ENCODE peak calls at places on chromosomes 16 and 17, in seven cellular contexts. J is activated naive CD4-positive, alpha-beta T cell treated with Interleukin-2 at 50 U/mL for 16 hours; V is GM06990; M is GM23338; P is A549; H is HuH-7; G is smooth muscle cell of the brain vasculature. D is an unnamed sample.

GRCh38 chr17:9432867-9433495 is 142.6 kb downstream of the STX8 start:
- DNase-seq in H (no peak), M (no peak), V (no peak), J (no peak), P (no peak), G (no peak), D (no peak)

GRCh38 chr17:55275894-55276804 is 11.4 kb downstream of the HLF start:
- DNase-seq in J (no peak), P (no peak), G (no peak), V (no peak), M (peak; percentile 13), H (no peak), D (no peak)

GRCh38 chr16:26019406-26019805 is 327.6 kb downstream of the HS3ST4 start:
- DNase-seq in H (no peak), G (no peak), J (no peak), P (no peak), V (no peak), M (no peak), D (no peak)

GRCh38 chr17:68512967-68513474 is 791 bp downstream of the PRKAR1A start:
- DNase-seq in M (peak; percentile 65), J (no peak), P (peak; percentile 49), G (no peak), V (no peak), H (no peak), D (no peak)

GRCh38 chr17:64331946-64332493 is 58.6 kb downstream of the PECAM1 start:
- DNase-seq in H (no peak), P (no peak), J (no peak), V (no peak), M (no peak), G (no peak), D (no peak)

GRCh38 chr16:29815032-29815721 is 775 bp upstream of the PAGR1 start:
- DNase-seq in H (no peak), G (no peak), J (peak; percentile 67), M (peak; percentile 71), P (no peak), V (no peak), D (peak; percentile 73)

GRCh38 chr16:75048051-75048450 is 49.2 kb downstream of the ZNRF1 start:
- DNase-seq in J (no peak), V (no peak), M (no peak), G (no peak), H (no peak), P (no peak), D (no peak)

GRCh38 chr17:74738051-74738996 is 1.3 kb downstream of the RAB37 start:
- DNase-seq in V (peak; percentile 76), M (no peak), J (peak; percentile 77), G (no peak), P (no peak), H (no peak), D (peak; percentile 54)

GRCh38 chr17:12637015-12637414 is 28.7 kb upstream of the MYOCD start:
- DNase-seq in P (peak; percentile 56), M (no peak), G (peak; percentile 74), J (no peak), V (no peak), H (no peak), D (no peak)

GRCh38 chr17:75810216-75810615 is 25.6 kb downstream of the UNK start:
- DNase-seq in G (no peak), H (no peak), J (no peak), V (no peak), M (no peak), P (no peak), D (no peak)

GRCh38 chr17:16937431-16937830 is 34.5 kb downstream of the TNFRSF13B start:
- DNase-seq in J (peak; percentile 1), H (no peak), V (no peak), P (no peak), G (no peak), M (no peak), D (no peak)

GRCh38 chr17:81712468-81713003 is 452 bp downstream of the SLC25A10 start:
- DNase-seq in V (no peak), G (no peak), H (peak; percentile 68), P (peak; percentile 77), J (peak; percentile 25), M (no peak), D (no peak)

GRCh38 chr17:17499402-17500145 is 3.4 kb upstream of the RASD1 start:
- DNase-seq in H (no peak), J (no peak), M (no peak), P (no peak), G (no peak), V (no peak), D (no peak)

GRCh38 chr16:4433228-4433627 is 7.6 kb downstream of the DNAJA3 start:
- DNase-seq in M (no peak), G (no peak), J (no peak), H (no peak), P (no peak), V (no peak), D (no peak)

GRCh38 chr17:60077226-60077625 is 1.5 kb downstream of the HEATR6 start:
- DNase-seq in G (no peak), P (no peak), V (no peak), M (no peak), J (no peak), H (no peak), D (no peak)

GRCh38 chr17:37300683-37301082 is 75.1 kb upstream of the C17orf78 start:
- DNase-seq in P (no peak), M (no peak), J (no peak), H (no peak), G (no peak), V (no peak), D (no peak)

GRCh38 chr17:61875285-61875684 is 12.0 kb upstream of the BRIP1 start:
- DNase-seq in J (no peak), G (no peak), P (no peak), H (no peak), V (no peak), M (no peak), D (no peak)

D was measured in B cell.